ENCODE peak calls at places on chromosomes 11 and 22, in four cellular contexts. I, L, K and R are unnamed samples.

GRCh38 chr11:111845256-111846028 is 25.9 kb downstream of the ALG9 start:
- DNase-seq in I (no peak), L (no peak), K (no peak), R (no peak)

GRCh38 chr11:36228689-36229088 is 60.5 kb downstream of the COMMD9 start:
- DNase-seq in I (no peak), L (no peak), K (no peak), R (no peak)

GRCh38 chr11:33634291-33634834 is 66.3 kb downstream of the C11orf91 start:
- DNase-seq in I (no peak), L (no peak), K (no peak), R (no peak)

GRCh38 chr11:65774525-65775306 is 6.1 kb downstream of the AP5B1 start:
- DNase-seq in I (no peak), L (no peak), K (no peak), R (no peak)

GRCh38 chr11:108432783-108433182 is 34.5 kb downstream of the C11orf65 start:
- DNase-seq in I (no peak), L (no peak), K (no peak), R (no peak)

GRCh38 chr22:19271273-19271855 is 20.2 kb downstream of the CLTCL1 start:
- DNase-seq in I (no peak), L (no peak), K (no peak), R (no peak)

GRCh38 chr11:132099692-132100091 is 729.3 kb downstream of the NTM start:
- DNase-seq in I (no peak), L (no peak), K (peak; percentile 18), R (peak; percentile 83)

GRCh38 chr11:75400110-75400865 is 970 bp downstream of the RPS3 start:
- DNase-seq in I (peak; percentile 49), L (no peak), K (no peak), R (no peak)

GRCh38 chr11:68308068-68308467 is 4.3 kb upstream of the LRP5 start:
- DNase-seq in I (no peak), L (no peak), K (no peak), R (no peak)

GRCh38 chr22:49838771-49839717 is 11.4 kb upstream of the BRD1 start:
- DNase-seq in I (no peak), L (peak; percentile 36), K (no peak), R (peak; percentile 77)

GRCh38 chr22:23383491-23384450 is 196.3 kb downstream of the IGLL1 start:
- DNase-seq in I (no peak), L (no peak), K (no peak), R (peak; percentile 54)

GRCh38 chr11:87033561-87033960 is 4.2 kb upstream of the TMEM135 start:
- DNase-seq in I (no peak), L (no peak), K (no peak), R (no peak)

GRCh38 chr11:66363805-66364535 is 7.6 kb downstream of the SLC29A2 start:
- DNase-seq in I (no peak), L (no peak), K (peak; percentile 89), R (peak; percentile 92)

GRCh38 chr11:35997908-35998307 is 54.0 kb downstream of the LDLRAD3 start:
- DNase-seq in I (no peak), L (peak; percentile 24), K (no peak), R (no peak)

GRCh38 chr11:114202011-114202609 is 94.1 kb upstream of the NNMT start:
- DNase-seq in I (no peak), L (no peak), K (peak; percentile 56), R (no peak)

GRCh38 chr11:112751763-112752162 is 209.5 kb upstream of the NCAM1 start:
- DNase-seq in I (no peak), L (no peak), K (no peak), R (no peak)

GRCh38 chr22:23180301-23180892 is at the start of gene BCR:
- DNase-seq in I (no peak), L (no peak), K (no peak), R (peak; percentile 78)

GRCh38 chr11:69010361-69010891 is 2.6 kb downstream of the MRGPRF start:
- DNase-seq in I (no peak), L (no peak), K (no peak), R (no peak)

GRCh38 chr11:13145461-13145860 is 132.1 kb upstream of the BMAL1 start:
- DNase-seq in I (no peak), L (no peak), K (no peak), R (peak; percentile 46)

GRCh38 chr11:16167706-16168487 is 188.4 kb downstream of the SOX6 start:
- DNase-seq in I (no peak), L (no peak), K (no peak), R (no peak)

GRCh38 chr11:113477321-113477720 is 2.1 kb upstream of the DRD2 start:
- DNase-seq in I (no peak), L (no peak), K (no peak), R (peak; percentile 57)

GRCh38 chr11:556857-557256 is 3.7 kb downstream of the LMNTD2 start:
- DNase-seq in I (no peak), L (no peak), K (no peak), R (peak; percentile 44)

GRCh38 chr11:554824-555499 is 5.6 kb downstream of the LMNTD2 start:
- DNase-seq in I (peak; percentile 44), L (no peak), K (peak; percentile 83), R (peak; percentile 96)

GRCh38 chr11:557328-558132 is 3.0 kb downstream of the LMNTD2 start:
- DNase-seq in I (no peak), L (no peak), K (no peak), R (no peak)

GRCh38 chr11:555500-556174 is 4.9 kb downstream of the LMNTD2 start:
- DNase-seq in I (no peak), L (no peak), K (no peak), R (peak; percentile 54)

GRCh38 chr11:556175-556699 is 4.3 kb downstream of the LMNTD2 start:
- DNase-seq in I (no peak), L (no peak), K (no peak), R (peak; percentile 57)
- TF ChIP-seq EZH2 in I (no peak), L (no peak), K (no peak), R (peak; percentile 63)

DNA sequence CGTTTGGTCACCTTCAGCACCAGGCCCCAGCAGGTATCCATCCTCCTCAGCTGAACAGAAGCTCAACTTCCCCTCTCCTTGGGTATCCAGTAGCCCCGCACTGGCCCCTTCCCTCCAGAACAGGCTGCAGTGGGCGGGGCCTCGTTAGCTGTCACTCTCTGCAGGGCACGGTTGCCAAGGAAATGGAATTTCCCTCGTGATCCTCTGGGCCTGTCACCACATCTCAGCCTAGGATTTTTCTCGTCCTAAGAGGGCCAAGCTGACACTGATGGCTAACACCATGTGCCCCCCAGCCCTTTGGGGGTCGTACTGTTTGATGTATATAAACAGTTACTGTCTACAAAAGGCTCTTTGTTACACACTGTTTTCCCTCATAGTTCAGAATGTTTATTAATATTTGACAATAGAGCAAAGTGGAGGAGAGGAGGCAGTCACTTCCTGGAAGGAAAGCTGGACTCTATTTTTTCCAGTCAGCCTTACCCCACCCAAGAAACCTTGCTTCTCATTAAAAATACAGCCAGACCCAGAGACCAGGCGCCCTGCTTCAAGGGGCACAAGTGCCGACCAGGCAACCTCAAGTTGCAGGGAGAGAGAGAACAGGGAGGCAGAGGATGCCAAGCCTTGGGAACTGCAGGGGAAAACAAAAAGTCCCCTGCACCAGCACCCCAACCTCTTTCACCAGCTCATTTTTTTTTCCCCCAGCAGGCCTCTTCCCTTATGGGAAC is 44.5 kb downstream of the FEZ1 start:
- DNase-seq in I (no peak), L (no peak), K (peak; percentile 51), R (peak; percentile 96)
- H3K4me3 ChIP-seq in I (no peak overlapping the region), L (no peak overlapping the region), K (no peak overlapping the region), R (no peak overlapping the region)

DNA sequence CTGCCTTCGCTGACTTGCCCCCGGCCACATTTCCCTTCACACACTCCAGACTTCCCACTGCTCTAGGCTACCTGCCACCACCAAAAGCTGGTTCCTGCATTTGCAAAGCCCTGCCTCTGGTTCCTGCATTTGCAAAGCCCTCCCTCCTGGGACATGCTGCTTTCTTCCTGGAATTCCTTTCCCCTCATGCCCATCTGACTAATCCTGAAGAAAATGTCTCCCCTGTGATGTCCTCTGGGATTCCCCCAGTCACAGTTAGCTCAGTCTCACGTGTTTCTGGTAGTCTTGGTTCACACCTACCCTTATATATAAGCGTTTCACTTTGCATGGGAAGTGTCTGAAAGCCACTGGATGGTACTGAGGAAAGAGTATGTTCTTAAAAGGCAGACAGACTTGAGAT is 206.9 kb downstream of the DBX1 start:
- DNase-seq in I (peak; percentile 30), L (no peak), K (no peak), R (peak; percentile 84)
- TF ChIP-seq JUNB in I (no peak), L (no peak), K (no peak), R (no peak)

DNA sequence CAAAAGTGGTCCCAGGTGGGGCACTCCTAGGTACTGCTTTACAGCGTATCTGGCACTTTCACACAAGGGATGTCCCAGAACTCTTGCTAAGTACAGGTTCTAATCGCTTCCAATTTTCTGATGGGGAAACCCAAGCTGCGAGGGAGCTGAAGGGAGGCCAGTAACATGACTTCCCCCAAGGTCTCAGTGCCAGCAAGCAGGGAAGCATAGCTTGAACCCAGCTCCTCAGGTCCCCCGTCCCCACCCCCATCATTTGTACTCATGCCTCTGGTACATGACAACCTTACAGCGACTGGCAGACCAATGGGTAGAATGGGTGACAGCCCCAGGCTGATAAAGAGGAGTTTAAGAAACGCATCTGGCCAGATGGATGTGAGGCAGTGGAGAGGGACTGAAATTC is 716 bp upstream of the ABCC8 start:
- DNase-seq in I (no peak), L (no peak), K (no peak), R (no peak)
- TF ChIP-seq EZH2 in I (no peak), L (no peak), K (no peak), R (no peak)

GRCh38 chr11:10125522-10126133 is 168.4 kb downstream of the SBF2 start:
- DNase-seq in I (no peak), L (no peak), K (no peak), R (no peak)

GRCh38 chr11:10134975-10135481 is 159.0 kb downstream of the SBF2 start:
- DNase-seq in I (no peak), L (no peak), K (no peak), R (no peak)

DNA sequence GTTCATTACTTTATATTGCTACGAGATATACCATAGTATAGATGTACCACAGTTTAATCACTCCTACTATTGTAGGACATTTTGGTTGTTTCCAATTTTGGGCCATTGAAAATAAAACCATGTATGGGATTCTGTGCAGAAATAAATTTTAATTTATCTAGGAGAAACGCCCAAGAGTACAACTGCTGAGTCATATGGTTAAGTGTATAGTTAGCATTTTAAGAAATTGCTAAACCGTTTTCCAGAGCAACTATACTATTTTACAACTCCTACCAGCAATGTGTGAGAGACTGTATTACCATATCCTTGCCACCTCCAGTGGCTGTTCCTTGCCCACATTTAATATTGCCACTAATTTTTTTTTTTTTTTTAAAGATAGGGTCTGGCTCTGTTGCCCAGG is 163.1 kb downstream of the SBF2 start:
- DNase-seq in I (no peak), L (no peak), K (no peak), R (no peak)
- H3K4me3 ChIP-seq in I (no peak overlapping the region), L (no peak overlapping the region), K (no peak overlapping the region), R (no peak overlapping the region)

GRCh38 chr11:62307950-62308349 is 9.1 kb upstream of the SCGB1D4 start:
- DNase-seq in I (no peak), L (no peak), K (no peak), R (no peak)

GRCh38 chr11:62306227-62306626 is 7.4 kb upstream of the SCGB1D4 start:
- DNase-seq in I (no peak), L (no peak), K (no peak), R (peak; percentile 36)
- TF ChIP-seq JUNB in I (no peak), L (no peak), K (no peak), R (no peak)